ENCODE peak calls at places on chromosome 5, in five cellular contexts. Y is hepatocyte, Q is mucosa of descending colon, E is heart right ventricle, I is prostate gland. J is an unnamed sample.

GRCh38 chr5:134249469-134250379 is 23.9 kb upstream of the PPP2CA start:
- DNase-seq in Y (no peak), E (no peak), I (no peak), Q (no peak), J (no peak)

GRCh38 chr5:119370521-119370920 is 14.7 kb downstream of the TNFAIP8 start:
- DNase-seq in Y (no peak), E (no peak), Q (no peak), I (no peak), J (no peak)

GRCh38 chr5:156913355-156913718 is 49.7 kb downstream of the TIMD4 start:
- DNase-seq in Q (no peak), Y (no peak), E (no peak), I (no peak), J (no peak)

GRCh38 chr5:52139888-52140580 is 647.7 kb upstream of the ITGA1 start:
- DNase-seq in E (no peak), I (no peak), Q (no peak), Y (no peak), J (no peak)

GRCh38 chr5:112552791-112553190 is 133.7 kb upstream of the EPB41L4A start:
- DNase-seq in Y (no peak), I (no peak), Q (no peak), E (no peak), J (no peak)

GRCh38 chr5:16773990-16774389 is 157.2 kb upstream of the RETREG1 start:
- DNase-seq in Y (no peak), Q (no peak), I (no peak), E (no peak), J (peak; percentile 26)

GRCh38 chr5:145925803-145926202 is 10.6 kb upstream of the SH3RF2 start:
- DNase-seq in I (peak; percentile 31), Y (no peak), E (no peak), Q (no peak), J (no peak)

GRCh38 chr5:27437594-27438200 is 399.3 kb upstream of the CDH9 start:
- DNase-seq in E (no peak), Y (no peak), I (no peak), Q (no peak), J (no peak)

GRCh38 chr5:85049020-85049419 is 664.3 kb upstream of the EDIL3 start:
- DNase-seq in E (no peak), Y (peak; percentile 64), Q (no peak), I (no peak), J (no peak)

GRCh38 chr5:83516361-83516760 is 44.8 kb downstream of the VCAN start:
- DNase-seq in I (no peak), E (no peak), Y (no peak), Q (no peak), J (peak; percentile 67)

GRCh38 chr5:15105799-15106393 is 234.3 kb upstream of the ANKH start:
- DNase-seq in I (peak; percentile 7), Q (no peak), E (no peak), Y (peak; percentile 66), J (peak; percentile 66)

GRCh38 chr5:66982514-66982913 is 214.1 kb downstream of the CD180 start:
- DNase-seq in Y (no peak), I (no peak), E (no peak), Q (no peak), J (no peak)

GRCh38 chr5:147530801-147531389 is 21.0 kb upstream of the DPYSL3 start:
- DNase-seq in E (no peak), Q (no peak), I (no peak), Y (no peak), J (no peak)

GRCh38 chr5:88880196-88880595 is 2.8 kb downstream of the MEF2C start:
- DNase-seq in E (no peak), I (no peak), Q (no peak), Y (no peak), J (no peak)
- H3K4me3 ChIP-seq in E (peak overlapping the region; percentile 69), I (no peak overlapping the region), Q (no peak overlapping the region), Y (no peak overlapping the region), J (no peak overlapping the region)

DNA sequence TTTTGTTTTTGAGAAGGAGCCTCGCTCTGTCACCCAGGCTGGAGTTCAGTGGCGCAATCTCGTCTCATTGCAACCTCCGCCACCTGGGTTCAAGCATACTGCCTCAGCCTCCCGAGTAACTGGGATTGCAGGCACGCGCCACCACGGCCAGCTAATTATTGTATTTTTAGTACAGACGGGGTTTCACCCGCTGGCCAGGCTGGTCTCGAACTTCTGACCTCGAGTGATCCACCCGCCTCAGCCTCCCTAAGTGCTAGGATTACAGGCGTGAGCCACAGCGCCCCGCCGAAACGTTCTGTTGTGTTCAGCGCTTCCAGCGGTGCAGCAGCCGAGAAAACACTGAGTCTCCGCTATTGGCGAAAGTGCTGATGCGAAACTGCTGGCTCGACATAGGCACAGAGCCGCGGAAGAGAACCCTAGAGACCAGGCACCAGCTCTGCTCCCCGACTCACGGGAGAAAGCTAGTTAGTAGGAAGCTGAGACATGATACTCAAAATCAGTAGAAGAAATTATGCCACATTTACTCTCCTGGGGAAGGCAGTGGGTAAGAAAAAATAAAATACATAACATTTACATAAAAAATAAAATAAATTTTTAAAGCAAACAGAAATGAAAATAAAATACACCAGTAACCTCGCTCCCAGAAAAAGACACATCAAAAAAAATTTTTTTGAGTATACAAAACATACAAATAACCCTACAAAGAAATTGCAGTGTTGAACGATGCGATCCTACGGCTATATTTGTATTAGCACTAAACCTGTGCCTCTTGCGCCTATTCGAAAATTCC is 31.6 kb downstream of the ANXA2R start:
- DNase-seq in Y (peak; percentile 89), E (peak; percentile 85), Q (peak; percentile 93), I (peak; percentile 88), J (peak; percentile 80)
- TF ChIP-seq CTCF in Y (no peak), E (no peak), Q (no peak), I (no peak), J (no peak)

GRCh38 chr5:155655569-155655968 is 642.0 kb downstream of the KIF4B start:
- DNase-seq in E (no peak), Y (no peak), Q (no peak), I (no peak), J (no peak)
- H3K4me3 ChIP-seq in E (no peak overlapping the region), Y (no peak overlapping the region), Q (no peak overlapping the region), I (no peak overlapping the region), J (no peak overlapping the region)

DNA sequence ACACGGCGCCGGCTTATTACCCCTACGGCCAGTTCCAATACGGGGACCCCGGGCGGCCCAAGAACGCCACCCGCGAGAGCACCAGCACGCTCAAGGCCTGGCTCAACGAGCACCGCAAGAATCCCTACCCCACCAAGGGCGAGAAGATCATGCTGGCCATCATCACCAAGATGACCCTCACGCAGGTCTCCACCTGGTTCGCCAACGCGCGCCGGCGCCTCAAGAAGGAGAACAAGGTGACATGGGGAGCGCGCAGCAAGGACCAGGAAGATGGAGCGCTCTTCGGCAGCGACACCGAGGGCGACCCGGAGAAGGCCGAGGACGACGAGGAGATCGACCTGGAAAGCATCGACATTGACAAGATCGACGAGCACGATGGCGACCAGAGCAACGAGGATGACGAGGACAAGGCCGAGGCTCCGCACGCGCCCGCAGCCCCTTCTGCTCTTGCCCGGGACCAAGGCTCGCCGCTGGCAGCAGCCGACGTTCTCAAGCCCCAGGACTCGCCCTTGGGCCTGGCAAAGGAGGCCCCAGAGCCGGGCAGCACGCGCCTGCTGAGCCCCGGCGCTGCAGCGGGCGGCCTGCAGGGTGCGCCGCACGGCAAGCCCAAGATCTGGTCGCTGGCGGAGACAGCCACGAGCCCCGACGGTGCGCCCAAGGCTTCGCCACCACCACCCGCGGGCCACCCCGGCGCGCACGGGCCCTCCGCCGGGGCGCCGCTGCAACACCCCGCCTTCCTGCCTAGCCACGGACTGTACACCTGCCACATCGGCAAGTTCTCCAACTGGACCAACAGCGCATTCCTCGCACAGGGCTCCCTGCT is 3.9 kb downstream of the IRX1 start:
- DNase-seq in Q (no peak), Y (no peak), E (no peak), I (no peak), J (no peak)
- TF ChIP-seq CTCF in Q (no peak), Y (peak; percentile 27), E (peak; percentile 12), I (no peak), J (no peak)

GRCh38 chr5:139668924-139669680 is 21.0 kb downstream of the CXXC5 start:
- DNase-seq in E (no peak), I (no peak), Q (peak; percentile 51), Y (no peak), J (no peak)
- H3K4me3 ChIP-seq in E (peak overlapping the region; percentile 38), I (no peak overlapping the region), Q (no peak overlapping the region), Y (no peak overlapping the region), J (peak overlapping the region; percentile 31)